ENCODE peak calls at places on chromosomes 1 and 21, in seven cellular contexts. G, E, N, J, U, Y and F are unnamed samples.

GRCh38 chr21:32329776-32330175 is 31.1 kb downstream of the MRAP start:
- DNase-seq in G (peak; percentile 6), E (no peak), N (no peak), J (no peak), U (no peak), Y (no peak), F (no peak)

GRCh38 chr1:41240806-41241747 is 1.0 kb downstream of the SCMH1 start:
- DNase-seq in G (peak; percentile 49), E (no peak), N (peak; percentile 69), J (no peak), U (peak; percentile 67), Y (peak; percentile 58), F (peak; percentile 76)

GRCh38 chr1:24929876-24930702 is at the start of gene RUNX3:
- DNase-seq in G (no peak), E (no peak), N (no peak), J (no peak), U (no peak), Y (peak; percentile 88), F (peak; percentile 83)

GRCh38 chr1:225349826-225350225 is 78.0 kb downstream of the LBR start:
- DNase-seq in G (no peak), E (no peak), N (no peak), J (no peak), U (no peak), Y (no peak), F (no peak)

GRCh38 chr1:92933459-92933858 is 27.8 kb downstream of the DIPK1A start:
- DNase-seq in G (peak; percentile 51), E (no peak), N (no peak), J (no peak), U (no peak), Y (no peak), F (no peak)

GRCh38 chr1:21216835-21217811 is 40.4 kb upstream of the EIF4G3 start:
- DNase-seq in G (peak; percentile 56), E (no peak), N (peak; percentile 65), J (no peak), U (peak; percentile 63), Y (peak; percentile 65), F (peak; percentile 63)

GRCh38 chr1:209758360-209758759 is 2.5 kb downstream of the TRAF3IP3 start:
- DNase-seq in G (no peak), E (no peak), N (no peak), J (no peak), U (no peak), Y (no peak), F (no peak)

GRCh38 chr1:233584376-233584775 is 29.5 kb upstream of the KCNK1 start:
- DNase-seq in G (no peak), E (no peak), N (no peak), J (no peak), U (no peak), Y (no peak), F (no peak)

GRCh38 chr1:90718411-90719320 is 1.6 kb upstream of the BARHL2 start:
- DNase-seq in G (no peak), E (peak; percentile 55), N (no peak), J (no peak), U (no peak), Y (peak; percentile 69), F (no peak)

GRCh38 chr21:33078907-33079582 is 9.1 kb downstream of the OLIG1 start:
- DNase-seq in G (peak; percentile 16), E (no peak), N (peak; percentile 56), J (peak; percentile 17), U (no peak), Y (no peak), F (no peak)

GRCh38 chr21:37671381-37671780 is 244.9 kb downstream of the KCNJ6 start:
- DNase-seq in G (no peak), E (no peak), N (no peak), J (no peak), U (no peak), Y (no peak), F (no peak)

GRCh38 chr1:26360051-26360806 is 6.3 kb upstream of the CRYBG2 start:
- DNase-seq in G (no peak), E (no peak), N (no peak), J (no peak), U (no peak), Y (no peak), F (peak; percentile 53)

GRCh38 chr1:210222288-210223006 is 10.1 kb upstream of the SERTAD4 start:
- DNase-seq in G (peak; percentile 35), E (peak; percentile 75), N (peak; percentile 27), J (no peak), U (no peak), Y (peak; percentile 29), F (peak; percentile 59)

GRCh38 chr21:39029086-39029772 is 154.0 kb downstream of the PSMG1 start:
- DNase-seq in G (peak; percentile 82), E (no peak), N (no peak), J (peak; percentile 51), U (no peak), Y (no peak), F (no peak)

GRCh38 chr1:78038071-78038470 is 7.7 kb upstream of the GIPC2 start:
- DNase-seq in G (peak; percentile 64), E (no peak), N (no peak), J (no peak), U (no peak), Y (no peak), F (no peak)

DNA sequence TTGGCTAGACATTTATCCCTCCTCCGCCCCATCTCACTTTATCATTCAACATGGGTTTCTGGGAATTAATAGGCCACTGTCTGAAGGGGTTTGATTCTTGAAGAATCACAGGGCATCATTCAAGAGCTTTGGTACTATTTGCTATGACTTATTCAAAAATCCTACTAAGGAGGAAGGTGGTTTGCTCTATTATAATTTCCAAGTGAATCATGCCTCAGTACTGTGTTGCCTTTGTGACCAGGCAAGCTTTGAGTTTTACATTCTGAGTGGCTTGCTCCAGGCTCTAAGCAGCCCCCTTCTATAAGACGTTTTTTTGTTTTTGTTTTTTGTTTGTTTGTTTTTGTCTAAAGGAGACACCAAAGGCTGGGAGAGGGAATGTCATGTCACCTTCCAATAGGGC is 2.6 kb downstream of the C1orf21 start:
- DNase-seq in G (no peak), E (no peak), N (no peak), J (no peak), U (no peak), Y (no peak), F (no peak)
- H3K4me3 ChIP-seq in G (no peak overlapping the region), E (peak overlapping the region; percentile 93), N (no peak overlapping the region), J (no peak overlapping the region), U (peak overlapping the region; percentile 94), Y (no peak overlapping the region), F (no peak overlapping the region)

GRCh38 chr1:200075938-200076546 is 48.5 kb downstream of the NR5A2 start:
- DNase-seq in G (peak; percentile 94), E (no peak), N (peak; percentile 83), J (peak; percentile 43), U (no peak), Y (peak; percentile 86), F (no peak)
- H3K4me3 ChIP-seq in G (no peak overlapping the region), E (no peak overlapping the region), N (no peak overlapping the region), J (no peak overlapping the region), U (no peak overlapping the region), Y (peak overlapping the region; percentile 3), F (no peak overlapping the region)

GRCh38 chr1:119329521-119329920 is 39.1 kb upstream of the HAO2 start:
- DNase-seq in G (no peak), E (no peak), N (no peak), J (no peak), U (no peak), Y (no peak), F (no peak)

GRCh38 chr1:119326251-119326650 is 42.3 kb upstream of the HAO2 start:
- DNase-seq in G (no peak), E (no peak), N (no peak), J (no peak), U (no peak), Y (no peak), F (no peak)

GRCh38 chr1:119330062-119330939 is 38.3 kb upstream of the HAO2 start:
- DNase-seq in G (no peak), E (no peak), N (no peak), J (no peak), U (no peak), Y (no peak), F (no peak)

GRCh38 chr1:119327066-119327435 is 41.5 kb upstream of the HAO2 start:
- DNase-seq in G (no peak), E (no peak), N (no peak), J (no peak), U (no peak), Y (no peak), F (no peak)

DNA sequence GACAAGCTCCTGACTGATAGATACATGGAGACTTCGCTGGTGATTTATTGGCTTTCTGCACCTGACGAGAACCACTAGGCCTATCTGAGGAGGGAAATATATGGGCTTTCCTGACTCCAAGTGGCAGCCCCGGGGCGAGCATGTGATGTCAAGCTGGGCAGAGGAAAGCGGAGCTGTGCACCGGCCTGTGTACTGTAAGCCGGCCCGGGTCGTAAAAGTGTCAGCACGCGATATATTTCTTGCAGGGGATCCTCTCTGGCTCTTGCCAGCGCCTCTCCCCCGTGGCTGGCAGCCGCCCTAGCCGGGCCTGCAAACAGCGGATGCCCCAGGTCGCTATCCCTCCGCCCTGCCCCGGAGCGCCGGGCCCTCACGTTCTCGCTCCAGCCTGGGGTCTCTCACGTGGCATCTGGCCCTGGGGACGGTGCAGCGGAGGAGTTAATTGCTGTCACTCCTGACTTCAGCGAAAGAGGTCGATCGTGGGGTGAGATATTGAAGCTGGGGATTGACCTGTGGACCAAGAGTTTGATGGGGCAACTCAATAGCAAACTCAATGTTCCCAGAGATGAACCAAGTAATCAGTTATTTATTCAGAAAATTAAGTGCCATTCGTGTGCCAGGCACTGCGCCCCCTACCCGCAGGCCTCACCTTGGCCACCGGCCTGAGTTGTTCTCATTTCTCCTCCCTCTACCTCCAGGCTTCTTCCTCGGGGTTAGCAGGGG is 41.0 kb upstream of the HAO2 start:
- DNase-seq in G (peak; percentile 29), E (no peak), N (peak; percentile 19), J (peak; percentile 39), U (peak; percentile 32), Y (peak; percentile 17), F (peak; percentile 62)
- H3K4me3 ChIP-seq in G (peak overlapping the region; percentile 22), E (peak overlapping the region; percentile 49), N (no peak overlapping the region), J (peak overlapping the region; percentile 11), U (peak overlapping the region; percentile 30), Y (no peak overlapping the region), F (peak overlapping the region; percentile 17)

GRCh38 chr1:3066250-3066711 is 2.7 kb upstream of the PRDM16 start:
- DNase-seq in G (peak; percentile 36), E (no peak), N (peak; percentile 90), J (no peak), U (peak; percentile 49), Y (no peak), F (peak; percentile 6)

GRCh38 chr1:3066826-3067225 is 2.2 kb upstream of the PRDM16 start:
- DNase-seq in G (no peak), E (no peak), N (peak; percentile 45), J (no peak), U (no peak), Y (no peak), F (no peak)

GRCh38 chr1:3065396-3065795 is 3.6 kb upstream of the PRDM16 start:
- DNase-seq in G (no peak), E (no peak), N (no peak), J (no peak), U (no peak), Y (no peak), F (no peak)

GRCh38 chr1:3064901-3065300 is 4.1 kb upstream of the PRDM16 start:
- DNase-seq in G (no peak), E (no peak), N (no peak), J (no peak), U (no peak), Y (no peak), F (no peak)

DNA sequence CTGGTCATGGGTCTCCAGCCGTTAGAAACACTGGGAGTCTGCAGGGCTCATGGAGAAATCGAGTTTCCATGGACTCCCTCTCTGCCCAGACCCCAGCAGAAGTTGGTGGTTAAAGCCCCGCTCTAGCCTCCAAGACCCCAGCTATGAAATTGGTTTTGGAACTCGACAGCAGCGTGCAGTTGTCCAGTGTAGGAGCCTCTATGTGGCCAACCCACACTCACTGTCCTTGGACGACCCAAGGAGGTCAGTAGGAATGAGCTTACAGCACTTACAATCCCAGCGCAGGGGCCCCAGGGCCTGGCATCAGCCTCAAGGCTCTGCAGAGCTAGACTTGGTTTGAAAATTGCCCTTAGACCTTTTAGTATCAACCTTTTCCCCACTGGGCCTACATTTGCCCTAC is 3.2 kb upstream of the PRDM16 start:
- DNase-seq in G (no peak), E (no peak), N (no peak), J (no peak), U (no peak), Y (no peak), F (no peak)
- H3K4me3 ChIP-seq in G (no peak overlapping the region), E (no peak overlapping the region), N (no peak overlapping the region), J (no peak overlapping the region), U (no peak overlapping the region), Y (no peak overlapping the region), F (no peak overlapping the region)